ENCODE peak calls at places on chromosomes 6 and 20, in seven cellular contexts. One of them, this sample, is unnamed.

GRCh38 chr20:20009784-20010253 is 7.3 kb upstream of the NAA20 start:
- DNase-seq in neural progenitor cell: peak; percentile 17
- DNase-seq in germinal center: no peak
- DNase-seq in tibial nerve: no peak
- DNase-seq in small intestine: no peak
- DNase-seq in activated naive CD4-positive, alpha-beta T cell: no peak
- DNase-seq in adipocyte: no peak
- DNase-seq in this sample: no peak

GRCh38 chr6:7727150-7727950 is 1.5 kb downstream of the BMP6 start:
- DNase-seq in neural progenitor cell: peak; percentile 73
- DNase-seq in germinal center: peak; percentile 38
- DNase-seq in tibial nerve: no peak
- DNase-seq in small intestine: no peak
- DNase-seq in activated naive CD4-positive, alpha-beta T cell: no peak
- DNase-seq in adipocyte: peak; percentile 48
- DNase-seq in this sample: peak; percentile 37

GRCh38 chr6:150180517-150180916 is 37.7 kb downstream of the PPP1R14C start:
- DNase-seq in neural progenitor cell: no peak
- DNase-seq in germinal center: no peak
- DNase-seq in tibial nerve: no peak
- DNase-seq in small intestine: no peak
- DNase-seq in activated naive CD4-positive, alpha-beta T cell: no peak
- DNase-seq in adipocyte: no peak
- DNase-seq in this sample: no peak

GRCh38 chr20:19814241-19814640 is 56.2 kb downstream of the RIN2 start:
- DNase-seq in neural progenitor cell: no peak
- DNase-seq in germinal center: no peak
- DNase-seq in tibial nerve: no peak
- DNase-seq in small intestine: no peak
- DNase-seq in activated naive CD4-positive, alpha-beta T cell: no peak
- DNase-seq in adipocyte: no peak
- DNase-seq in this sample: no peak

GRCh38 chr20:57450419-57450818 is 59.2 kb downstream of the RBM38 start:
- DNase-seq in neural progenitor cell: no peak
- DNase-seq in germinal center: peak; percentile 83
- DNase-seq in tibial nerve: no peak
- DNase-seq in small intestine: peak; percentile 18
- DNase-seq in activated naive CD4-positive, alpha-beta T cell: no peak
- DNase-seq in adipocyte: peak; percentile 12
- DNase-seq in this sample: no peak

GRCh38 chr6:28208180-28208659 is 16.9 kb upstream of the ZSCAN9 start:
- DNase-seq in neural progenitor cell: peak; percentile 71
- DNase-seq in germinal center: no peak
- DNase-seq in tibial nerve: no peak
- DNase-seq in small intestine: no peak
- DNase-seq in activated naive CD4-positive, alpha-beta T cell: no peak
- DNase-seq in adipocyte: peak; percentile 17
- DNase-seq in this sample: no peak

GRCh38 chr6:129134535-129134934 is 251.6 kb downstream of the LAMA2 start:
- DNase-seq in neural progenitor cell: no peak
- DNase-seq in germinal center: no peak
- DNase-seq in tibial nerve: no peak
- DNase-seq in small intestine: no peak
- DNase-seq in activated naive CD4-positive, alpha-beta T cell: no peak
- DNase-seq in adipocyte: no peak
- DNase-seq in this sample: no peak

GRCh38 chr6:138724015-138724414 is 49.6 kb upstream of the CCDC28A start:
- DNase-seq in neural progenitor cell: no peak
- DNase-seq in germinal center: no peak
- DNase-seq in tibial nerve: peak; percentile 25
- DNase-seq in small intestine: peak; percentile 17
- DNase-seq in activated naive CD4-positive, alpha-beta T cell: no peak
- DNase-seq in adipocyte: no peak
- DNase-seq in this sample: no peak

GRCh38 chr6:154594474-154595198 is 84.2 kb upstream of the CNKSR3 start:
- DNase-seq in neural progenitor cell: no peak
- DNase-seq in germinal center: no peak
- DNase-seq in tibial nerve: no peak
- DNase-seq in small intestine: no peak
- DNase-seq in activated naive CD4-positive, alpha-beta T cell: no peak
- DNase-seq in adipocyte: peak; percentile 11
- DNase-seq in this sample: no peak

GRCh38 chr20:38346247-38346651 is at the start of gene LBP:
- DNase-seq in neural progenitor cell: no peak
- DNase-seq in germinal center: no peak
- DNase-seq in tibial nerve: no peak
- DNase-seq in small intestine: no peak
- DNase-seq in activated naive CD4-positive, alpha-beta T cell: no peak
- DNase-seq in adipocyte: no peak
- DNase-seq in this sample: no peak

GRCh38 chr20:54088430-54088829 is 18.0 kb upstream of the BCAS1 start:
- DNase-seq in neural progenitor cell: no peak
- DNase-seq in germinal center: no peak
- DNase-seq in tibial nerve: no peak
- DNase-seq in small intestine: no peak
- DNase-seq in activated naive CD4-positive, alpha-beta T cell: no peak
- DNase-seq in adipocyte: no peak
- DNase-seq in this sample: no peak

GRCh38 chr20:51428451-51429143 is 113.9 kb downstream of the NFATC2 start:
- DNase-seq in neural progenitor cell: peak; percentile 61
- DNase-seq in germinal center: no peak
- DNase-seq in tibial nerve: no peak
- DNase-seq in small intestine: no peak
- DNase-seq in activated naive CD4-positive, alpha-beta T cell: no peak
- DNase-seq in adipocyte: peak; percentile 84
- DNase-seq in this sample: peak; percentile 77

GRCh38 chr6:1657116-1657776 is 47.5 kb downstream of the FOXC1 start:
- DNase-seq in neural progenitor cell: no peak
- DNase-seq in germinal center: no peak
- DNase-seq in tibial nerve: no peak
- DNase-seq in small intestine: no peak
- DNase-seq in activated naive CD4-positive, alpha-beta T cell: no peak
- DNase-seq in adipocyte: no peak
- DNase-seq in this sample: no peak

GRCh38 chr20:13625241-13625981 is 13.3 kb downstream of the TASP1 start:
- DNase-seq in neural progenitor cell: no peak
- DNase-seq in germinal center: no peak
- DNase-seq in tibial nerve: no peak
- DNase-seq in small intestine: no peak
- DNase-seq in activated naive CD4-positive, alpha-beta T cell: no peak
- DNase-seq in adipocyte: no peak
- DNase-seq in this sample: no peak

GRCh38 chr6:133265066-133265465 is 23.9 kb downstream of the EYA4 start:
- DNase-seq in neural progenitor cell: no peak
- DNase-seq in germinal center: no peak
- DNase-seq in tibial nerve: no peak
- DNase-seq in small intestine: no peak
- DNase-seq in activated naive CD4-positive, alpha-beta T cell: no peak
- DNase-seq in adipocyte: no peak
- DNase-seq in this sample: no peak

This sample was measured in AG08396.